ENCODE peak calls at places on chromosomes 11 and 22, in five cellular contexts. One of them, this sample, is unnamed.

GRCh38 chr11:8338138-8338537 is 74.5 kb upstream of the LMO1 start:
- DNase-seq in hepatic stellate cell: peak
- DNase-seq in adipocyte: peak
- DNase-seq in right atrium auricular region: no peak
- DNase-seq in effector memory CD8-positive, alpha-beta T cell: no peak
- DNase-seq in this sample: peak

GRCh38 chr11:12359761-12360160 is 17.6 kb upstream of the PARVA start:
- DNase-seq in adipocyte: peak
- DNase-seq in right atrium auricular region: no peak
- DNase-seq in hepatic stellate cell: no peak
- DNase-seq in effector memory CD8-positive, alpha-beta T cell: no peak
- DNase-seq in this sample: no peak

GRCh38 chr11:111788051-111788450 is 21.9 kb upstream of the PPP2R1B start:
- DNase-seq in effector memory CD8-positive, alpha-beta T cell: no peak
- DNase-seq in adipocyte: no peak
- DNase-seq in hepatic stellate cell: no peak
- DNase-seq in right atrium auricular region: no peak
- DNase-seq in this sample: no peak

GRCh38 chr22:50691521-50691920 is 18.9 kb downstream of the SHANK3 start:
- DNase-seq in right atrium auricular region: no peak
- DNase-seq in adipocyte: peak
- DNase-seq in effector memory CD8-positive, alpha-beta T cell: peak
- DNase-seq in hepatic stellate cell: no peak
- DNase-seq in this sample: no peak

GRCh38 chr11:33310720-33311500 is 53.7 kb downstream of the HIPK3 start:
- DNase-seq in effector memory CD8-positive, alpha-beta T cell: no peak
- DNase-seq in adipocyte: peak
- DNase-seq in hepatic stellate cell: no peak
- DNase-seq in right atrium auricular region: no peak
- DNase-seq in this sample: no peak

GRCh38 chr22:19663286-19663815 is 51.0 kb upstream of the SEPTIN5 start:
- DNase-seq in right atrium auricular region: no peak
- DNase-seq in hepatic stellate cell: peak
- DNase-seq in effector memory CD8-positive, alpha-beta T cell: no peak
- DNase-seq in adipocyte: peak
- DNase-seq in this sample: peak

GRCh38 chr11:15471028-15471708 is 356.4 kb downstream of the INSC start:
- DNase-seq in effector memory CD8-positive, alpha-beta T cell: no peak
- DNase-seq in right atrium auricular region: no peak
- DNase-seq in hepatic stellate cell: no peak
- DNase-seq in adipocyte: no peak
- DNase-seq in this sample: no peak

GRCh38 chr11:111793863-111794262 is 27.7 kb upstream of the PPP2R1B start:
- DNase-seq in effector memory CD8-positive, alpha-beta T cell: no peak
- DNase-seq in right atrium auricular region: no peak
- DNase-seq in adipocyte: peak
- DNase-seq in hepatic stellate cell: no peak
- DNase-seq in this sample: peak

GRCh38 chr11:128496249-128496648 is 91.1 kb downstream of the ETS1 start:
- DNase-seq in adipocyte: peak
- DNase-seq in effector memory CD8-positive, alpha-beta T cell: no peak
- DNase-seq in hepatic stellate cell: no peak
- DNase-seq in right atrium auricular region: no peak
- DNase-seq in this sample: no peak

GRCh38 chr11:86940122-86940777 is 14.9 kb downstream of the FZD4 start:
- DNase-seq in adipocyte: peak
- DNase-seq in right atrium auricular region: no peak
- DNase-seq in effector memory CD8-positive, alpha-beta T cell: no peak
- DNase-seq in hepatic stellate cell: peak
- DNase-seq in this sample: peak

GRCh38 chr11:110479070-110479444 is 49.3 kb downstream of the FDX1 start:
- DNase-seq in right atrium auricular region: no peak
- DNase-seq in adipocyte: peak
- DNase-seq in effector memory CD8-positive, alpha-beta T cell: no peak
- DNase-seq in hepatic stellate cell: no peak
- DNase-seq in this sample: no peak

GRCh38 chr11:74157169-74157568 is 13.6 kb downstream of the C2CD3 start:
- DNase-seq in effector memory CD8-positive, alpha-beta T cell: no peak
- DNase-seq in adipocyte: no peak
- DNase-seq in hepatic stellate cell: no peak
- DNase-seq in right atrium auricular region: no peak
- DNase-seq in this sample: no peak

GRCh38 chr22:21624120-21624879 is 5.5 kb downstream of the YDJC start:
- DNase-seq in effector memory CD8-positive, alpha-beta T cell: no peak
- DNase-seq in adipocyte: peak
- DNase-seq in hepatic stellate cell: no peak
- DNase-seq in right atrium auricular region: no peak
- DNase-seq in this sample: peak

GRCh38 chr11:65429724-65430405 is 7.3 kb downstream of the NEAT1 start:
- DNase-seq in adipocyte: peak
- DNase-seq in right atrium auricular region: peak
- DNase-seq in effector memory CD8-positive, alpha-beta T cell: no peak
- DNase-seq in hepatic stellate cell: no peak
- DNase-seq in this sample: no peak

GRCh38 chr11:95306816-95307215 is 75.8 kb upstream of the SESN3 start:
- DNase-seq in hepatic stellate cell: no peak
- DNase-seq in effector memory CD8-positive, alpha-beta T cell: no peak
- DNase-seq in right atrium auricular region: no peak
- DNase-seq in adipocyte: no peak
- DNase-seq in this sample: no peak

GRCh38 chr11:75873417-75874148 is 58.6 kb downstream of the UVRAG start:
- DNase-seq in adipocyte: no peak
- DNase-seq in right atrium auricular region: no peak
- DNase-seq in hepatic stellate cell: no peak
- DNase-seq in effector memory CD8-positive, alpha-beta T cell: no peak
- DNase-seq in this sample: no peak

GRCh38 chr11:3381794-3382193 is 2.8 kb upstream of the ZNF195 start:
- DNase-seq in adipocyte: no peak
- DNase-seq in right atrium auricular region: no peak
- DNase-seq in effector memory CD8-positive, alpha-beta T cell: no peak
- DNase-seq in hepatic stellate cell: no peak
- DNase-seq in this sample: no peak